ENCODE peak calls at places on chromosomes 16 and 17, in five cellular contexts. M is A172, X is cardiac fibroblast, P is fibroblast of villous mesenchyme, R is bronchial epithelial cell. H is an unnamed sample.
A peak's percentile ranks its signal among the peaks of the same experiment; 100 is the strongest.

GRCh38 chr16:87076950-87077749 is 240.0 kb downstream of the C16orf95 start:
- DNase-seq in M (peak; percentile 68), X (peak; percentile 78), P (peak; percentile 57), R (peak; percentile 13), H (peak; percentile 5)

GRCh38 chr16:74601131-74601871 is 5.6 kb downstream of the GLG1 start:
- DNase-seq in M (no peak), X (no peak), P (no peak), R (peak; percentile 55), H (no peak)

GRCh38 chr17:80845863-80846671 is 145.6 kb upstream of the CHMP6 start:
- DNase-seq in M (no peak), X (no peak), P (no peak), R (no peak), H (no peak)

GRCh38 chr17:42179911-42180410 is 981 bp downstream of the KCNH4 start:
- DNase-seq in M (no peak), X (peak; percentile 37), P (peak; percentile 48), R (no peak), H (peak; percentile 25)

GRCh38 chr17:20073056-20073979 is 64.2 kb downstream of the SPECC1 start:
- DNase-seq in M (peak; percentile 30), X (peak; percentile 57), P (peak; percentile 42), R (no peak), H (no peak)

GRCh38 chr16:53415504-53415903 is 18.8 kb upstream of the RBL2 start:
- DNase-seq in M (peak; percentile 88), X (no peak), P (peak; percentile 39), R (peak; percentile 21), H (no peak)

GRCh38 chr16:1481906-1482835 is 6.6 kb downstream of the PTX4 start:
- DNase-seq in M (no peak), X (no peak), P (no peak), R (peak; percentile 66), H (no peak)

GRCh38 chr16:52928955-52929354 is 123.7 kb downstream of the CHD9NB start:
- DNase-seq in M (no peak), X (no peak), P (no peak), R (no peak), H (no peak)

GRCh38 chr17:34235389-34236028 is 19.6 kb upstream of the CCL2 start:
- DNase-seq in M (peak; percentile 55), X (peak; percentile 59), P (no peak), R (no peak), H (peak; percentile 80)

GRCh38 chr17:16473286-16474011 is 18.5 kb downstream of the LRRC75A start:
- DNase-seq in M (no peak), X (no peak), P (no peak), R (no peak), H (no peak)

GRCh38 chr17:4968916-4969550 is 1.4 kb upstream of the SPAG7 start:
- DNase-seq in M (peak; percentile 51), X (peak; percentile 95), P (peak; percentile 95), R (peak; percentile 84), H (peak; percentile 78)

H was measured in MG63.